ENCODE peak calls at places on chromosomes 1 and 21, in five cellular contexts. One of them, this sample, is unnamed. For H3K9me3, the result is how much of the 10 kb centered on the place peaks cover.

GRCh38 chr1:23691499-23692307 is at the start of gene RPL11:
- DNase-seq in HepG2: peak
- DNase-seq in heart right ventricle: peak
- DNase-seq in heart left ventricle: peak
- DNase-seq in prostate gland: peak
- DNase-seq in this sample: peak

GRCh38 chr1:46718340-46718726 is 581 bp downstream of the EFCAB14 start:
- DNase-seq in HepG2: no peak
- DNase-seq in heart left ventricle: no peak
- DNase-seq in prostate gland: no peak
- DNase-seq in heart right ventricle: no peak
- DNase-seq in this sample: no peak

GRCh38 chr1:182484531-182485257 is 34.7 kb downstream of the RGSL1 start:
- DNase-seq in heart right ventricle: no peak
- DNase-seq in HepG2: no peak
- DNase-seq in heart left ventricle: no peak
- DNase-seq in prostate gland: no peak
- DNase-seq in this sample: no peak

GRCh38 chr1:109472779-109473178 is 6.4 kb downstream of the SYPL2 start:
- DNase-seq in prostate gland: no peak
- DNase-seq in HepG2: no peak
- DNase-seq in heart right ventricle: no peak
- DNase-seq in heart left ventricle: no peak
- DNase-seq in this sample: no peak

GRCh38 chr1:150537732-150538684 is 11.2 kb upstream of the ADAMTSL4 start:
- DNase-seq in heart right ventricle: no peak
- DNase-seq in HepG2: no peak
- DNase-seq in heart left ventricle: no peak
- DNase-seq in prostate gland: no peak
- DNase-seq in this sample: no peak

GRCh38 chr1:109850194-109850593 is 60.5 kb upstream of the CSF1 start:
- DNase-seq in heart right ventricle: no peak
- DNase-seq in prostate gland: no peak
- DNase-seq in HepG2: no peak
- DNase-seq in heart left ventricle: no peak
- DNase-seq in this sample: no peak

GRCh38 chr1:5369223-5369622 is 623.0 kb downstream of the NPHP4 start:
- DNase-seq in prostate gland: peak
- DNase-seq in HepG2: no peak
- DNase-seq in heart right ventricle: no peak
- DNase-seq in heart left ventricle: no peak
- DNase-seq in this sample: no peak

GRCh38 chr1:156767879-156768608 is 709 bp downstream of the PRCC start:
- DNase-seq in heart left ventricle: peak
- DNase-seq in prostate gland: no peak
- DNase-seq in HepG2: no peak
- DNase-seq in heart right ventricle: peak
- DNase-seq in this sample: peak

GRCh38 chr1:217275617-217276398 is 355.1 kb downstream of the GPATCH2 start:
- DNase-seq in heart left ventricle: no peak
- DNase-seq in heart right ventricle: no peak
- DNase-seq in HepG2: no peak
- DNase-seq in prostate gland: no peak
- DNase-seq in this sample: no peak

GRCh38 chr1:91981996-91982609 is 32.9 kb downstream of the BRDT start:
- DNase-seq in prostate gland: no peak
- DNase-seq in heart right ventricle: no peak
- DNase-seq in HepG2: no peak
- DNase-seq in heart left ventricle: no peak
- DNase-seq in this sample: no peak

GRCh38 chr1:56025942-56026341 is 553.4 kb downstream of the PLPP3 start:
- DNase-seq in HepG2: peak
- DNase-seq in heart right ventricle: no peak
- DNase-seq in heart left ventricle: no peak
- DNase-seq in prostate gland: no peak
- DNase-seq in this sample: no peak

GRCh38 chr1:179295356-179295755 is 1.8 kb downstream of the SOAT1 start:
- DNase-seq in heart left ventricle: no peak
- DNase-seq in heart right ventricle: no peak
- DNase-seq in prostate gland: no peak
- DNase-seq in HepG2: peak
- DNase-seq in this sample: no peak

GRCh38 chr1:53654216-53655210 is 84.5 kb downstream of the GLIS1 start:
- DNase-seq in prostate gland: no peak
- DNase-seq in HepG2: no peak
- DNase-seq in heart right ventricle: no peak
- DNase-seq in heart left ventricle: no peak
- DNase-seq in this sample: peak

GRCh38 chr1:71193153-71193552 is 112.3 kb upstream of the ZRANB2 start:
- DNase-seq in heart left ventricle: no peak
- DNase-seq in HepG2: no peak
- DNase-seq in heart right ventricle: no peak
- DNase-seq in prostate gland: no peak
- DNase-seq in this sample: no peak

GRCh38 chr1:41954533-41954944 is 35.8 kb upstream of the HIVEP3 start:
- DNase-seq in HepG2: no peak
- DNase-seq in prostate gland: no peak
- DNase-seq in heart left ventricle: no peak
- DNase-seq in heart right ventricle: no peak
- DNase-seq in this sample: no peak

GRCh38 chr1:15370268-15370667 is 39.4 kb upstream of the EFHD2 start:
- DNase-seq in HepG2: no peak
- DNase-seq in prostate gland: no peak
- DNase-seq in heart left ventricle: no peak
- DNase-seq in heart right ventricle: no peak
- DNase-seq in this sample: no peak

GRCh38 chr21:32951041-32951440 is 74.7 kb upstream of the OLIG2 start:
- DNase-seq in heart left ventricle: no peak
- DNase-seq in heart right ventricle: no peak
- DNase-seq in prostate gland: no peak
- DNase-seq in HepG2: no peak
- DNase-seq in this sample: no peak

GRCh38 chr1:222697858-222698257 is 14.4 kb downstream of the AIDA start:
- DNase-seq in heart right ventricle: no peak
- DNase-seq in HepG2: no peak
- DNase-seq in prostate gland: no peak
- DNase-seq in heart left ventricle: no peak
- DNase-seq in this sample: no peak

GRCh38 chr21:31531967-31532366 is 127.5 kb upstream of the SOD1 start:
- DNase-seq in HepG2: no peak
- DNase-seq in heart right ventricle: no peak
- DNase-seq in prostate gland: no peak
- DNase-seq in heart left ventricle: no peak
- DNase-seq in this sample: no peak

DNA sequence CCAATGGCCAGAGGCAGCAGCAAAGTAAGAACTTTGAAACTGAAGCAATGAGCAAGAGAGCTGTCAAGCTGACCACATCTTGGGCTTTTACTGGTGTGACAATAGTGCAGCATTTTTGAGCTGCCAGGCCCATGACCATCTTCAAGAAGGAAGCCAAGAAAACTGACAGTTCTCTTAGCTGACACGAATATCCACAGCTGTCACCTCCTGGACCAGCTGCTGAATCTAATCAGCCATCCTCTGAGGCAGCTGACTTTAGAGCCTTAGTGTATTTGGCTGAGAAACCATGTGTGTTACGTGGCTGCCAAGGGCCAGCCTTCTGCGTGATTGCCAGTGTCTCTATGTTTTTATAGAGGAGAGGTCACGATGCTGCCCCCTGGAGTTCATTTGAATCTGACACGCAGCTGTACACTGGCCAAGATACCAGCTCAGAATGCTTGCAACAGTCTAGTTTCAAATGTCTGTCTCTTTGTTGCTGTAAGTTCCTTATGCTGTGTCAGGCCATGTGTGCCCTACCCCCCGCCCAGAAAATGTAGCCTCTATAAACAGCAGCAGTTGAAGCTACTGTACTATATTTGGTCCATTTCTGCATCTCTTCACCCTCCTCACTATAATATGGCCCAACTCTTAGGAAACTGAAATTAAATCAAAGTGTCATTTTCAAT is 39.7 kb downstream of the PALMD start:
- DNase-seq in HepG2: peak
- DNase-seq in heart left ventricle: peak
- DNase-seq in prostate gland: peak
- DNase-seq in heart right ventricle: peak
- DNase-seq in this sample: peak
- TF ChIP-seq CTCF in HepG2: peak
- TF ChIP-seq CTCF in heart left ventricle: peak
- TF ChIP-seq CTCF in prostate gland: peak
- TF ChIP-seq CTCF in heart right ventricle: peak
- TF ChIP-seq CTCF in this sample: peak

DNA sequence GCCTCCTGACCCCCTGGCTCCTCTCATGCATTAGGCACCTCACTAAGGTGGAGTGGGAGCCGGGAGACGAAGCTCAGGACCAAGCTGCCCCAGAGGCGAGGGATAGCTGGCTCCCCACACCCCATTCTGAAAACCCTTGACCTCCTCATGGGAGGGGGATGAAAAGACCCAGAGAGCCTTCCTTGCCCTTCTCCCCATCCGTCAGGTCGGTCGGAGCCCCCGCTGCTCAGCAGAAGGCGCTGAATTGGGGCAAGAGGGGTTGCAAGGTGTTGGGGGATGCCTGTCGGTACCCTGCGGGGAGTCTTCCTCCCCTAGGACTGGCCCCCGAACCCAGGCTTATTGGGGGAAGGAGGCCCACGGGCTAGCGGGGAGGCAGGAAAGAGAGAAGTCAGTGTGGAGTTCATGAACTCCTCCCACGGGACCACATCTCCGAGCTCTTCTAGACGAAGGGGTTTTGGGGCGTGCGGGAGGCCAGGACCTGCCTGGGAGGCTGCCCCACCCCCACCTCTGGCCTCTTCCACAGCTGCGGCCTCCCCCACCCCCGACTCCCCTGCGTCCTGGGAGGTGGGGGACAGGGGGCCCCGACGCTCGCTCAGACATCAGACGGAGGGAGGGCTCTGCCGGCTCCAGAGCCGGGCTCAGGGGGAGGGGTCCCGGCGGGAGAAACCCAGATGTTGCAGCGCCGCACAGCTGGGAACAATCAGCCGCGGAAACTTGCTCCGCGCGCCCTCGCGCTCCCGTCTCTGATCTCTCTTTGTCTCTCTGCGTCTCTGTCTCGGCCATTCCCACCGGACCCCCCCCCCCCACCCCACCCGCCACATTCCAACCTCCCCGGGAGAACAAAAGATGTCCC is 719 bp downstream of the MFAP2 start:
- DNase-seq in heart right ventricle: no peak
- DNase-seq in heart left ventricle: peak
- DNase-seq in HepG2: no peak
- DNase-seq in prostate gland: no peak
- DNase-seq in this sample: no peak
- H3K4me3 ChIP-seq in heart right ventricle: peak
- H3K4me3 ChIP-seq in heart left ventricle: peak
- H3K4me3 ChIP-seq in HepG2: peak
- H3K4me3 ChIP-seq in prostate gland: peak
- H3K4me3 ChIP-seq in this sample: peak

GRCh38 chr1:2917284-2917683 is 104.0 kb upstream of the ACTRT2 start:
- DNase-seq in heart left ventricle: no peak
- DNase-seq in HepG2: no peak
- DNase-seq in heart right ventricle: no peak
- DNase-seq in prostate gland: no peak
- DNase-seq in this sample: no peak
- H3K9me3 ChIP-seq in heart left ventricle: under half
- H3K9me3 ChIP-seq in HepG2: under half
- H3K9me3 ChIP-seq in heart right ventricle: under half
- H3K9me3 ChIP-seq in prostate gland: under half
- H3K9me3 ChIP-seq in this sample: under half

DNA sequence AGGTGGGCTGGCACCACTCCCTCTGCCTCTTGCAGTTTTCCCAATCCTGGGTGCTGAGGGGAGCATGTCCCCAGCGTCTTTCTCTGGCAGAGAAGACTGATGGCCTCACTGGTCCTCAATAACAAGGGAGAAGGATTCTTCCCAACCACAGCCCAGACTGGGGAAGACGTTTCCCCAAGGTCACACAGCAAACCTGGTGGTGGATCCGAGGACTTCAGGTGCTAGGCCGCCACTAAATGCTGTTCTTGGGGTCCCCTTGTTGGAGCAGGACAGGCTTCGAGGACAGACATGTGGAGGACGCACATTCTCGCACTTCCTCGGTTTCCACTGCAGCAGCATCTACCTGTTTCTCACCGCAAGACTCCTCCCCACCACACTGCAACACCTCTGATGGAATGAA is 30.9 kb upstream of the PAX7 start:
- DNase-seq in heart left ventricle: no peak
- DNase-seq in prostate gland: no peak
- DNase-seq in heart right ventricle: no peak
- DNase-seq in HepG2: no peak
- DNase-seq in this sample: no peak
- TF ChIP-seq CTCF in heart left ventricle: no peak
- TF ChIP-seq CTCF in prostate gland: no peak
- TF ChIP-seq CTCF in heart right ventricle: no peak
- TF ChIP-seq CTCF in HepG2: no peak
- TF ChIP-seq CTCF in this sample: no peak

GRCh38 chr1:160428655-160429054 is 28.3 kb downstream of the VANGL2 start:
- DNase-seq in prostate gland: no peak
- DNase-seq in heart left ventricle: no peak
- DNase-seq in heart right ventricle: peak
- DNase-seq in HepG2: no peak
- DNase-seq in this sample: peak
- H3K4me3 ChIP-seq in prostate gland: no peak
- H3K4me3 ChIP-seq in heart left ventricle: no peak
- H3K4me3 ChIP-seq in heart right ventricle: no peak
- H3K4me3 ChIP-seq in HepG2: no peak
- H3K4me3 ChIP-seq in this sample: no peak

GRCh38 chr1:25039229-25039628 is 109.2 kb upstream of the RUNX3 start:
- DNase-seq in heart left ventricle: no peak
- DNase-seq in heart right ventricle: no peak
- DNase-seq in prostate gland: no peak
- DNase-seq in HepG2: no peak
- DNase-seq in this sample: no peak
- H3K9me3 ChIP-seq in heart left ventricle: under half
- H3K9me3 ChIP-seq in heart right ventricle: under half
- H3K9me3 ChIP-seq in prostate gland: under half
- H3K9me3 ChIP-seq in HepG2: under half
- H3K9me3 ChIP-seq in this sample: under half

DNA sequence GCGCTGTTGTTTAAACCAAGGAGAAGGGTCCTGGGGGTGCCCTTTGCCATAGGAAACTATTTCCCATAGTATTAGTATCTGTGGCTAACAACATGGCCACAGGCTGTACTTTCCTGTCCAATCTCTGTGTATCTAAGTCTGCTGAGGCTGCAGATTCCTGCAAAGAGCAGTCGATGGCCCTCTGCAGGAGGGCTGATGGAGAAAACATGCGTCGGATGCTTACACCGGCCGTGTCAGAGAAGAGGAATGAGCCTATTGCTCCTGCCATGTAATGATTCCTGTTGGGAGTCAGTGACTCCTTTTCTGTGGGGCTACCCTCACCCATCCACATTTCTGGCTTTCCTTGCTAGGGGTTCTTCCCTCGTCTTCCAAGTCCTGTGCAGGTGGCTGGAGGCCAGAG is 70.5 kb downstream of the KIF26B start:
- DNase-seq in prostate gland: no peak
- DNase-seq in heart left ventricle: no peak
- DNase-seq in heart right ventricle: no peak
- DNase-seq in HepG2: no peak
- DNase-seq in this sample: no peak
- TF ChIP-seq CTCF in prostate gland: no peak
- TF ChIP-seq CTCF in heart left ventricle: no peak
- TF ChIP-seq CTCF in heart right ventricle: no peak
- TF ChIP-seq CTCF in HepG2: no peak
- TF ChIP-seq CTCF in this sample: no peak

This sample was measured in Peyer's patch.